ENCODE peak calls at places on chromosomes 5 and 9, in four cellular contexts. One of them, this sample, is unnamed.

GRCh38 chr5:76675364-76675763 is 40.6 kb upstream of the F2R start:
- DNase-seq in iPS DF 6.9: no peak
- DNase-seq in CD4-positive, alpha-beta memory T cell: no peak
- DNase-seq in AG04450: no peak
- DNase-seq in this sample: no peak

GRCh38 chr5:32482193-32482592 is 37.7 kb upstream of the ZFR start:
- DNase-seq in iPS DF 6.9: no peak
- DNase-seq in CD4-positive, alpha-beta memory T cell: no peak
- DNase-seq in AG04450: no peak
- DNase-seq in this sample: no peak

GRCh38 chr9:138070815-138071214 is 193.2 kb downstream of the CACNA1B start:
- DNase-seq in iPS DF 6.9: no peak
- DNase-seq in CD4-positive, alpha-beta memory T cell: no peak
- DNase-seq in AG04450: no peak
- DNase-seq in this sample: no peak

GRCh38 chr5:139652788-139653241 is 4.7 kb downstream of the CXXC5 start:
- DNase-seq in iPS DF 6.9: no peak
- DNase-seq in CD4-positive, alpha-beta memory T cell: no peak
- DNase-seq in AG04450: no peak
- DNase-seq in this sample: no peak

GRCh38 chr9:35538361-35539234 is 48.7 kb downstream of the RUSC2 start:
- DNase-seq in iPS DF 6.9: no peak
- DNase-seq in CD4-positive, alpha-beta memory T cell: no peak
- DNase-seq in AG04450: no peak
- DNase-seq in this sample: peak; percentile 36

GRCh38 chr9:76510041-76510440 is 51.1 kb downstream of the GCNT1 start:
- DNase-seq in iPS DF 6.9: no peak
- DNase-seq in CD4-positive, alpha-beta memory T cell: no peak
- DNase-seq in AG04450: no peak
- DNase-seq in this sample: no peak

GRCh38 chr5:1750469-1750868 is 49.2 kb downstream of the MRPL36 start:
- DNase-seq in iPS DF 6.9: no peak
- DNase-seq in CD4-positive, alpha-beta memory T cell: no peak
- DNase-seq in AG04450: no peak
- DNase-seq in this sample: no peak

GRCh38 chr5:143386725-143387124 is 16.8 kb downstream of the NR3C1 start:
- DNase-seq in iPS DF 6.9: no peak
- DNase-seq in CD4-positive, alpha-beta memory T cell: peak; percentile 11
- DNase-seq in AG04450: no peak
- DNase-seq in this sample: no peak

GRCh38 chr9:95529910-95530309 is 13.1 kb upstream of the PTCH1 start:
- DNase-seq in iPS DF 6.9: no peak
- DNase-seq in CD4-positive, alpha-beta memory T cell: no peak
- DNase-seq in AG04450: no peak
- DNase-seq in this sample: no peak

GRCh38 chr9:92952861-92953620 is 5.7 kb downstream of the FGD3 start:
- DNase-seq in iPS DF 6.9: no peak
- DNase-seq in CD4-positive, alpha-beta memory T cell: no peak
- DNase-seq in AG04450: no peak
- DNase-seq in this sample: no peak

GRCh38 chr5:173857231-173857630 is 30.9 kb upstream of the CPEB4 start:
- DNase-seq in iPS DF 6.9: no peak
- DNase-seq in CD4-positive, alpha-beta memory T cell: no peak
- DNase-seq in AG04450: no peak
- DNase-seq in this sample: no peak

GRCh38 chr5:122327110-122327509 is 15.1 kb downstream of the SNCAIP start:
- DNase-seq in iPS DF 6.9: no peak
- DNase-seq in CD4-positive, alpha-beta memory T cell: no peak
- DNase-seq in AG04450: no peak
- DNase-seq in this sample: no peak

GRCh38 chr5:179355976-179356968 is 11.0 kb upstream of the ADAMTS2 start:
- DNase-seq in iPS DF 6.9: no peak
- DNase-seq in CD4-positive, alpha-beta memory T cell: no peak
- DNase-seq in AG04450: no peak
- DNase-seq in this sample: no peak

GRCh38 chr9:34554211-34555001 is 31.6 kb upstream of the ENHO start:
- DNase-seq in iPS DF 6.9: no peak
- DNase-seq in CD4-positive, alpha-beta memory T cell: no peak
- DNase-seq in AG04450: no peak
- DNase-seq in this sample: no peak

GRCh38 chr5:40041452-40041851 is 616.7 kb upstream of the DAB2 start:
- DNase-seq in iPS DF 6.9: no peak
- DNase-seq in CD4-positive, alpha-beta memory T cell: no peak
- DNase-seq in AG04450: no peak
- DNase-seq in this sample: no peak

GRCh38 chr5:120873083-120873482 is 409.0 kb downstream of the PRR16 start:
- DNase-seq in iPS DF 6.9: no peak
- DNase-seq in CD4-positive, alpha-beta memory T cell: no peak
- DNase-seq in AG04450: no peak
- DNase-seq in this sample: no peak

GRCh38 chr9:34501889-34502425 is 20.8 kb downstream of the ENHO start:
- DNase-seq in iPS DF 6.9: no peak
- DNase-seq in CD4-positive, alpha-beta memory T cell: no peak
- DNase-seq in AG04450: no peak
- DNase-seq in this sample: no peak

GRCh38 chr9:121599872-121600585 is 51.4 kb upstream of the DAB2IP start:
- DNase-seq in iPS DF 6.9: no peak
- DNase-seq in CD4-positive, alpha-beta memory T cell: no peak
- DNase-seq in AG04450: no peak
- DNase-seq in this sample: no peak

GRCh38 chr9:80995759-80996158 is 693.6 kb downstream of the TLE1 start:
- DNase-seq in iPS DF 6.9: no peak
- DNase-seq in CD4-positive, alpha-beta memory T cell: no peak
- DNase-seq in AG04450: peak; percentile 29
- DNase-seq in this sample: no peak

GRCh38 chr9:80649496-80649895 is 1039.9 kb downstream of the TLE1 start:
- DNase-seq in iPS DF 6.9: no peak
- DNase-seq in CD4-positive, alpha-beta memory T cell: no peak
- DNase-seq in AG04450: no peak
- DNase-seq in this sample: no peak

GRCh38 chr9:124139001-124139400 is 118.7 kb upstream of the NEK6 start:
- DNase-seq in iPS DF 6.9: no peak
- DNase-seq in CD4-positive, alpha-beta memory T cell: no peak
- DNase-seq in AG04450: no peak
- DNase-seq in this sample: no peak

GRCh38 chr5:141681695-141682641 is at the start of gene ARAP3:
- DNase-seq in iPS DF 6.9: no peak
- DNase-seq in CD4-positive, alpha-beta memory T cell: no peak
- DNase-seq in AG04450: peak; percentile 43
- DNase-seq in this sample: peak; percentile 65

GRCh38 chr9:5714501-5715401 is 85.8 kb downstream of the RIC1 start:
- DNase-seq in iPS DF 6.9: no peak
- DNase-seq in CD4-positive, alpha-beta memory T cell: no peak
- DNase-seq in AG04450: no peak
- DNase-seq in this sample: no peak

GRCh38 chr5:153523831-153524230 is 33.4 kb downstream of the GRIA1 start:
- DNase-seq in iPS DF 6.9: no peak
- DNase-seq in CD4-positive, alpha-beta memory T cell: no peak
- DNase-seq in AG04450: peak; percentile 29
- DNase-seq in this sample: no peak

GRCh38 chr9:85276743-85277142 is 465.0 kb downstream of the AGTPBP1 start:
- DNase-seq in iPS DF 6.9: no peak
- DNase-seq in CD4-positive, alpha-beta memory T cell: no peak
- DNase-seq in AG04450: no peak
- DNase-seq in this sample: no peak

GRCh38 chr9:1530681-1531080 is 480.5 kb downstream of the DMRT2 start:
- DNase-seq in iPS DF 6.9: no peak
- DNase-seq in CD4-positive, alpha-beta memory T cell: no peak
- DNase-seq in AG04450: no peak
- DNase-seq in this sample: no peak
- H3K9me3 ChIP-seq in iPS DF 6.9: no peaks in the 10 kb centered on the region
- H3K9me3 ChIP-seq in CD4-positive, alpha-beta memory T cell: no peaks in the 10 kb centered on the region
- H3K9me3 ChIP-seq in AG04450: peaks cover 8% of the 10 kb centered on the region
- H3K9me3 ChIP-seq in this sample: no peaks in the 10 kb centered on the region

DNA sequence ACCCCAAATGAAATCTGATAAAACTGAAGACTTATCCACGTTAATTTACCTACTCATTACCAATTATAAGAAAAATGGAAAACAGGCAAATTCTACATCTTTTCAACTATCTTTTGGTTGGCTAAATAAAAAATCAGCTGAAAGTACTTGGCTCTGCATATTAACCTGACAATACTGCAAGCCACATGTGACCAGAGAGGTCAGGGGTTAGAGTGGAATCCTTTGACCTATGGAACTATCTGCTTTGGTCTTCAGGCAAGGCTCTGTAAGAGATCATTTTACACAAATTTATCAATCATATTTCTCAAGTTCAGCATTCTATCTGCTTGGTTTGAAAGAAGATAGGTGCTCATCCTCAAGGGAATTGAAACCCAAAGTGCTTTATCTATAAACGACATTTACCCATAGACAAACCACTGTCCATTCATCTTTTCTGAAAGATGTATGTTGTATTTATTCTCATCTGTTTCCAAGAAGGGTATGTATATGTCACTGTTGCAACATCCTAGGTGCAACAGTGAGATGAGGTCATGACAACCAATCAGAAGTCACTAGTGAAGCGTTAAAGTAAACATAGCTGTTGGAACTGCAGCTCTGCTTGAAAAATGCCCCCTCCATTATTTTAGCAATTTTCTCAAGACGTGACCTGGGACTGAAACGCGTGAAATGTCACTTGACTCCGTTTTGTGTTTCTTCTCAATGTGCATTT is 144.9 kb upstream of the POU5F2 start:
- DNase-seq in iPS DF 6.9: no peak
- DNase-seq in CD4-positive, alpha-beta memory T cell: no peak
- DNase-seq in AG04450: no peak
- DNase-seq in this sample: no peak
- H3K27ac ChIP-seq in iPS DF 6.9: no peak overlapping the region
- H3K27ac ChIP-seq in CD4-positive, alpha-beta memory T cell: no peak overlapping the region
- H3K27ac ChIP-seq in AG04450: no peak overlapping the region
- H3K27ac ChIP-seq in this sample: no peak overlapping the region

GRCh38 chr9:40913928-40914673 is 214.4 kb downstream of the FOXD4L6 start:
- DNase-seq in iPS DF 6.9: no peak
- DNase-seq in CD4-positive, alpha-beta memory T cell: no peak
- DNase-seq in AG04450: no peak
- DNase-seq in this sample: no peak
- H3K9me3 ChIP-seq in iPS DF 6.9: peaks cover 11% of the 10 kb centered on the region
- H3K9me3 ChIP-seq in CD4-positive, alpha-beta memory T cell: peaks cover 7% of the 10 kb centered on the region
- H3K9me3 ChIP-seq in AG04450: peaks cover 41% of the 10 kb centered on the region
- H3K9me3 ChIP-seq in this sample: peaks cover 87% of the 10 kb centered on the region

DNA sequence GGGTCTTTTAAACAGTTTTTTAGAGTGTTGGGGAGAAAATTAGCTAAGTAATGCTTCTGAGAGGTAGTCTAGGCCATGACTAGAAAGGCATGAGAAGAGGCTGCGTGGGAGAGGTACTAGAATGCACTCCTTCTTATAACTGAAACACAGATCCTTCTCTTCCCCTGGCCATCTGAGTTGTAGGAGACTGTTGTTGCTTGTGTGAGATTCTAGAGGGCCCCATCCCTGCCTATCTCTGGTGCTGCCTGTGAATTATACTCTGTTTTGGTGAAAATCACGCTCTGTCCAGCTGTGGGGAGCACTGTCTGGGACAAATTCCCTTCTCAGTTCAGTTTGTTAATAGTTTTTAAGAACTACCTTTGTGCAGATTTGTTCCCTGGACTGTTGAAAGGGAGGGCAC is 37.5 kb downstream of the MAP1B start:
- DNase-seq in iPS DF 6.9: no peak
- DNase-seq in CD4-positive, alpha-beta memory T cell: no peak
- DNase-seq in AG04450: no peak
- DNase-seq in this sample: no peak
- H3K27ac ChIP-seq in iPS DF 6.9: no peak overlapping the region
- H3K27ac ChIP-seq in CD4-positive, alpha-beta memory T cell: no peak overlapping the region
- H3K27ac ChIP-seq in AG04450: no peak overlapping the region
- H3K27ac ChIP-seq in this sample: peak overlapping the region; percentile 97

GRCh38 chr9:96769989-96770388 is 7.9 kb downstream of the ZNF510 start:
- DNase-seq in iPS DF 6.9: no peak
- DNase-seq in CD4-positive, alpha-beta memory T cell: no peak
- DNase-seq in AG04450: no peak
- DNase-seq in this sample: no peak

GRCh38 chr9:96762562-96762961 is 15.3 kb downstream of the ZNF510 start:
- DNase-seq in iPS DF 6.9: no peak
- DNase-seq in CD4-positive, alpha-beta memory T cell: no peak
- DNase-seq in AG04450: no peak
- DNase-seq in this sample: no peak

GRCh38 chr9:96771124-96771523 is 6.8 kb downstream of the ZNF510 start:
- DNase-seq in iPS DF 6.9: no peak
- DNase-seq in CD4-positive, alpha-beta memory T cell: no peak
- DNase-seq in AG04450: no peak
- DNase-seq in this sample: no peak

DNA sequence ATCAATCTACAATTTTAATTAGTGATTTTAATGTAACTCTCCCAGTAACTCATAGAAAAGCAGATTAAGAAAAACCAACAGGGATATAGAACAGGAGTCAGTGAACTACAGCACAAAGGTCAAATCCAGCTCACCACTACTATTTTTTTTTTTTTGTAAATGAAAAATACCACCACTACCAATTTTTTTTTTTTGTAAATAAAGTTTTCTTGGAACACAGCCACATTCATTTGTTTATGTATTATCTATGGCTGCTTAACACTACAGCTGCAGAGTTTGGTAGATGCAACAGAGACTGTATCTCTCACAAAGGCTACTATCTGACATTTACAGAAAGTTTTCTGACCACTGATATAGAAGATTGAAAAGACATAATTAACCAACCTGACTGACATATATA is 11.7 kb downstream of the ZNF510 start:
- DNase-seq in iPS DF 6.9: no peak
- DNase-seq in CD4-positive, alpha-beta memory T cell: no peak
- DNase-seq in AG04450: no peak
- DNase-seq in this sample: no peak
- H3K9me3 ChIP-seq in iPS DF 6.9: peaks cover 5% of the 10 kb centered on the region
- H3K9me3 ChIP-seq in CD4-positive, alpha-beta memory T cell: no peaks in the 10 kb centered on the region
- H3K9me3 ChIP-seq in AG04450: peaks cover 43% of the 10 kb centered on the region
- H3K9me3 ChIP-seq in this sample: peaks cover 96% of the 10 kb centered on the region

DNA sequence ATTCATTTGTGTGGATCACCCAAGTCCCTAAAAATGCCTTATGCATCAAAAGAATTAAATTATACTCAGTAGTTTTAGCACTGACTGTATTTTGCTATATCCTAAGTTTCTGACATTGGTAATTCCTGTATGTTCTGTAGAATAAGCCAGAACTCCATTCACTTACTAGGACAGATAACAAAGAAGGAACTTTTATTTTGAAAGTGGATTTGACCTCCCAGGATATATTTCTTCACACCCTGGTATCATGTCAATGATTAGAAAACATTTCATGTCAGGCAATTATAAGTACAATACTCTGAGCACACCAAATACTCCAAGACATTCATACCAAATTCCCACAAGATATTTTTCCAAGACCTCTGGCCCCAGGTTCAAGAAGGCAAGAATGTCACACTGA is 28.7 kb upstream of the MYOT start:
- DNase-seq in iPS DF 6.9: no peak
- DNase-seq in CD4-positive, alpha-beta memory T cell: no peak
- DNase-seq in AG04450: no peak
- DNase-seq in this sample: no peak
- H3K27ac ChIP-seq in iPS DF 6.9: no peak overlapping the region
- H3K27ac ChIP-seq in CD4-positive, alpha-beta memory T cell: no peak overlapping the region
- H3K27ac ChIP-seq in AG04450: no peak overlapping the region
- H3K27ac ChIP-seq in this sample: no peak overlapping the region